ENCODE peak calls at places on chromosome 18, in five cellular contexts. K is GF-D8, S is cardiac fibroblast, A is GM04504, Y is IMR-90. X is an unnamed sample.

GRCh38 chr18:42814618-42815017 is 300.9 kb downstream of the RIT2 start:
- DNase-seq in K (no peak), S (no peak), A (no peak), Y (no peak), X (no peak)

GRCh38 chr18:6752200-6752873 is 22.8 kb downstream of the ARHGAP28 start:
- DNase-seq in K (no peak), S (peak), A (no peak), Y (peak), X (peak)

GRCh38 chr18:26090130-26091046 is at the start of gene SS18:
- DNase-seq in K (peak), S (peak), A (peak), Y (peak), X (peak)

GRCh38 chr18:75209129-75209951 is at the start of gene PTGR3:
- DNase-seq in K (peak), S (peak), A (no peak), Y (peak), X (peak)

GRCh38 chr18:68847219-68847860 is 49.5 kb downstream of the CCDC102B start:
- DNase-seq in K (no peak), S (peak), A (no peak), Y (peak), X (peak)

GRCh38 chr18:10689231-10689953 is 163.6 kb downstream of the NAPG start:
- DNase-seq in K (no peak), S (no peak), A (peak), Y (no peak), X (no peak)

GRCh38 chr18:45186832-45187231 is 428.4 kb upstream of the SLC14A2 start:
- DNase-seq in K (no peak), S (no peak), A (no peak), Y (no peak), X (no peak)

GRCh38 chr18:51427012-51427411 is 229.5 kb upstream of the MEX3C start:
- DNase-seq in K (no peak), S (no peak), A (no peak), Y (no peak), X (no peak)

GRCh38 chr18:79644006-79644665 is 35.5 kb upstream of the CTDP1 start:
- DNase-seq in K (peak), S (peak), A (no peak), Y (peak), X (peak)

GRCh38 chr18:53606792-53607191 is 617.7 kb downstream of the MBD2 start:
- DNase-seq in K (no peak), S (no peak), A (no peak), Y (no peak), X (no peak)

GRCh38 chr18:32707586-32707985 is 65.2 kb downstream of the KLHL14 start:
- DNase-seq in K (no peak), S (no peak), A (no peak), Y (no peak), X (no peak)

GRCh38 chr18:41347057-41347456 is 608.0 kb upstream of the PIK3C3 start:
- DNase-seq in K (no peak), S (peak), A (peak), Y (peak), X (no peak)

GRCh38 chr18:56815926-56816325 is 164.8 kb downstream of the WDR7 start:
- DNase-seq in K (no peak), S (no peak), A (no peak), Y (no peak), X (no peak)

GRCh38 chr18:5604778-5605177 is 61.0 kb upstream of the EPB41L3 start:
- DNase-seq in K (no peak), S (no peak), A (no peak), Y (no peak), X (no peak)

GRCh38 chr18:44771957-44772917 is 91.5 kb downstream of the SETBP1 start:
- DNase-seq in K (no peak), S (no peak), A (no peak), Y (no peak), X (no peak)

GRCh38 chr18:54647176-54647575 is 56.1 kb downstream of the DYNAP start:
- DNase-seq in K (no peak), S (peak), A (no peak), Y (peak), X (peak)

GRCh38 chr18:36505701-36506100 is 208.2 kb downstream of the FHOD3 start:
- DNase-seq in K (no peak), S (no peak), A (no peak), Y (no peak), X (no peak)

GRCh38 chr18:68796936-68797690 is 767 bp upstream of the CCDC102B start:
- DNase-seq in K (no peak), S (peak), A (peak), Y (peak), X (peak)